ENCODE peak calls at places on chromosomes 1 and 21, in nine cellular contexts. N is ELR, C is SW480, P is HT1080, G is myocyte, R is astrocyte of the spinal cord, E is HEK293T, V is AG04450, I is NCI-H1694 treated with DMSO at 0.1 percent for 48 hours. Y is an unnamed sample.
A peak's percentile ranks its signal among the peaks of the same experiment; 100 is the strongest.

GRCh38 chr1:225565845-225566244 is 87.1 kb downstream of the ENAH start:
- DNase-seq in N (no peak), E (no peak), R (no peak), I (no peak), P (no peak), V (no peak), C (no peak), G (peak; percentile 19), Y (no peak)

GRCh38 chr1:85581802-85582686 is 1.5 kb downstream of the CCN1 start:
- DNase-seq in G (peak; percentile 76), R (peak; percentile 82), P (peak; percentile 77), E (peak; percentile 65), V (peak; percentile 50), N (peak; percentile 79), C (no peak), I (no peak), Y (peak; percentile 86)

GRCh38 chr1:121558514-121558913 is 373.7 kb downstream of the SRGAP2C start:
- DNase-seq in I (no peak), C (no peak), G (peak; percentile 83), N (peak; percentile 85), E (no peak), P (peak; percentile 76), R (peak; percentile 76), V (peak; percentile 63), Y (peak; percentile 83)

GRCh38 chr1:154145986-154146385 is 8.9 kb downstream of the NUP210L start:
- DNase-seq in V (no peak), I (no peak), R (no peak), C (no peak), G (no peak), E (no peak), N (peak; percentile 29), P (no peak), Y (no peak)

GRCh38 chr21:26851109-26851944 is 6.1 kb upstream of the ADAMTS1 start:
- DNase-seq in E (no peak), P (no peak), R (no peak), C (no peak), I (no peak), G (no peak), V (no peak), N (no peak), Y (no peak)

GRCh38 chr1:167103236-167103894 is 9.5 kb downstream of the STYXL2 start:
- DNase-seq in N (peak; percentile 37), G (peak; percentile 10), R (peak; percentile 35), C (no peak), V (no peak), I (no peak), P (peak; percentile 86), E (no peak), Y (peak; percentile 63)

GRCh38 chr1:29333008-29333407 is 96.7 kb downstream of the PTPRU start:
- DNase-seq in P (no peak), I (no peak), C (no peak), N (no peak), G (no peak), R (no peak), E (no peak), V (no peak), Y (no peak)

GRCh38 chr1:229769809-229770208 is 143.8 kb downstream of the URB2 start:
- DNase-seq in E (no peak), N (no peak), R (no peak), P (no peak), V (no peak), I (no peak), C (no peak), G (no peak), Y (no peak)

GRCh38 chr1:151476083-151476482 is 16.8 kb upstream of the POGZ start:
- DNase-seq in C (no peak), P (peak; percentile 11), I (no peak), G (no peak), E (no peak), R (no peak), N (peak; percentile 30), V (no peak), Y (peak; percentile 85)

GRCh38 chr1:109112056-109112651 is 1.8 kb upstream of the ELAPOR1 start:
- DNase-seq in E (peak; percentile 30), N (peak; percentile 63), R (peak; percentile 21), P (peak; percentile 36), I (peak; percentile 45), G (peak; percentile 59), V (no peak), C (peak; percentile 67), Y (peak; percentile 68)

GRCh38 chr1:109630881-109631512 is 11.4 kb downstream of the AMPD2 start:
- DNase-seq in P (no peak), R (no peak), C (no peak), V (no peak), I (no peak), E (no peak), N (no peak), G (no peak), Y (no peak)

GRCh38 chr21:18603246-18603645 is 199.7 kb upstream of the TMPRSS15 start:
- DNase-seq in C (no peak), G (no peak), N (no peak), I (no peak), V (no peak), E (no peak), R (no peak), P (no peak), Y (no peak)

GRCh38 chr1:215595231-215595630 is 28.1 kb downstream of the KCTD3 start:
- DNase-seq in P (peak; percentile 8), V (no peak), R (no peak), I (no peak), C (no peak), E (no peak), G (peak; percentile 39), N (peak; percentile 13), Y (no peak)

GRCh38 chr1:111770916-111771315 is 15.2 kb downstream of the DDX20 start:
- DNase-seq in I (no peak), V (no peak), E (no peak), P (no peak), G (no peak), N (no peak), R (no peak), C (no peak), Y (no peak)

GRCh38 chr1:211501671-211502413 is 9.9 kb upstream of the RD3 start:
- DNase-seq in V (peak; percentile 29), N (no peak), C (no peak), I (no peak), E (no peak), R (no peak), G (no peak), P (no peak), Y (no peak)

GRCh38 chr1:246032111-246032551 is 474.9 kb downstream of the SMYD3 start:
- DNase-seq in I (peak; percentile 79), P (no peak), R (no peak), C (no peak), V (no peak), E (no peak), N (no peak), G (no peak), Y (no peak)

GRCh38 chr1:117205368-117205767 is 5.4 kb downstream of the VTCN1 start:
- DNase-seq in R (no peak), P (no peak), C (no peak), N (no peak), E (no peak), V (no peak), G (peak; percentile 81), I (no peak), Y (no peak)

Y was measured in RPMI7951.